ENCODE peak calls at places on chromosomes 3 and 15, in seven cellular contexts. S is cardiac fibroblast, X is Peyer's patch, U is RWPE1, W is foreskin fibroblast, K is astrocyte of the spinal cord, R is upper lobe of right lung. B is an unnamed sample.

GRCh38 chr3:184275961-184276910 is at the start of gene ECE2:
- DNase-seq in S (peak), X (no peak), U (no peak), W (peak), K (no peak), R (no peak), B (no peak)

GRCh38 chr3:150286390-150287147 is 121.5 kb upstream of the TSC22D2 start:
- DNase-seq in S (peak), X (no peak), U (peak), W (peak), K (peak), R (no peak), B (no peak)

GRCh38 chr3:58924581-58924980 is 125.2 kb downstream of the CFAP20DC start:
- DNase-seq in S (no peak), X (no peak), U (no peak), W (peak), K (peak), R (no peak), B (no peak)

GRCh38 chr3:196604548-196604947 is 34.9 kb upstream of the NRROS start:
- DNase-seq in S (no peak), X (peak), U (no peak), W (no peak), K (no peak), R (no peak), B (no peak)

GRCh38 chr15:75178938-75179772 is 22.5 kb upstream of the C15orf39 start:
- DNase-seq in S (no peak), X (no peak), U (no peak), W (no peak), K (no peak), R (no peak), B (no peak)

GRCh38 chr3:104901396-104901795 is 465.3 kb upstream of the ALCAM start:
- DNase-seq in S (no peak), X (no peak), U (no peak), W (no peak), K (no peak), R (no peak), B (no peak)

GRCh38 chr3:175307642-175308041 is 448.5 kb downstream of the NAALADL2 start:
- DNase-seq in S (no peak), X (no peak), U (no peak), W (no peak), K (no peak), R (no peak), B (no peak)

GRCh38 chr3:184180165-184180564 is 5.5 kb downstream of the AP2M1 start:
- DNase-seq in S (peak), X (no peak), U (no peak), W (peak), K (peak), R (no peak), B (no peak)

GRCh38 chr3:195246608-195247007 is 24.4 kb downstream of the XXYLT1 start:
- DNase-seq in S (no peak), X (no peak), U (no peak), W (no peak), K (no peak), R (peak), B (peak)

GRCh38 chr3:131716007-131716406 is 213.2 kb upstream of the MRPL3 start:
- DNase-seq in S (no peak), X (no peak), U (no peak), W (peak), K (peak), R (no peak), B (no peak)

GRCh38 chr15:31304736-31305365 is 21.8 kb upstream of the KLF13 start:
- DNase-seq in S (peak), X (no peak), U (no peak), W (no peak), K (no peak), R (peak), B (no peak)

GRCh38 chr3:158355623-158356588 is 215.1 kb upstream of the MLF1 start:
- DNase-seq in S (no peak), X (no peak), U (no peak), W (no peak), K (no peak), R (no peak), B (no peak)

GRCh38 chr3:16290007-16290826 is 25.2 kb downstream of the OXNAD1 start:
- DNase-seq in S (peak), X (peak), U (peak), W (peak), K (peak), R (no peak), B (no peak)

GRCh38 chr3:4744405-4745239 is 234.6 kb upstream of the BHLHE40 start:
- DNase-seq in S (peak), X (no peak), U (no peak), W (peak), K (peak), R (no peak), B (no peak)

GRCh38 chr3:70358978-70359580 is 46.6 kb upstream of the MDFIC2 start:
- DNase-seq in S (peak), X (no peak), U (peak), W (peak), K (peak), R (no peak), B (no peak)

GRCh38 chr15:78368671-78369070 is 28.5 kb downstream of the CRABP1 start:
- DNase-seq in S (no peak), X (no peak), U (no peak), W (peak), K (peak), R (no peak), B (no peak)

GRCh38 chr3:55485208-55485791 is 1.8 kb downstream of the WNT5A start:
- DNase-seq in S (peak), X (no peak), U (no peak), W (peak), K (peak), R (peak), B (no peak)

GRCh38 chr3:107813066-107813465 is 277.8 kb downstream of the CD47 start:
- DNase-seq in S (peak), X (no peak), U (no peak), W (no peak), K (no peak), R (no peak), B (no peak)

GRCh38 chr15:70488941-70489848 is 274.2 kb downstream of the UACA start:
- DNase-seq in S (no peak), X (no peak), U (no peak), W (no peak), K (no peak), R (no peak), B (no peak)

GRCh38 chr3:119302697-119303630 is 8.8 kb downstream of the ARHGAP31 start:
- DNase-seq in S (no peak), X (peak), U (no peak), W (no peak), K (peak), R (no peak), B (no peak)

GRCh38 chr3:14435175-14436011 is 33.0 kb downstream of the SLC6A6 start:
- DNase-seq in S (peak), X (no peak), U (no peak), W (peak), K (no peak), R (peak), B (no peak)

GRCh38 chr3:17065881-17066280 is 181.1 kb downstream of the PLCL2 start:
- DNase-seq in S (no peak), X (no peak), U (no peak), W (no peak), K (peak), R (no peak), B (no peak)

GRCh38 chr3:158471639-158472294 is 99.2 kb upstream of the MLF1 start:
- DNase-seq in S (peak), X (no peak), U (peak), W (peak), K (peak), R (no peak), B (no peak)

GRCh38 chr3:141094851-141095545 is 43.9 kb downstream of the SPSB4 start:
- DNase-seq in S (peak), X (peak), U (no peak), W (peak), K (peak), R (no peak), B (no peak)

GRCh38 chr3:108552267-108553159 is 36.7 kb downstream of the CIP2A start:
- DNase-seq in S (peak), X (no peak), U (peak), W (peak), K (peak), R (no peak), B (no peak)

GRCh38 chr3:136789976-136790375 is 28.9 kb upstream of the SLC35G2 start:
- DNase-seq in S (no peak), X (no peak), U (no peak), W (no peak), K (no peak), R (no peak), B (no peak)

GRCh38 chr3:136790786-136791185 is 28.1 kb upstream of the SLC35G2 start:
- DNase-seq in S (no peak), X (no peak), U (no peak), W (no peak), K (no peak), R (no peak), B (no peak)

GRCh38 chr3:136783708-136784191 is 31.6 kb upstream of the STAG1 start:
- DNase-seq in S (peak), X (no peak), U (no peak), W (peak), K (peak), R (no peak), B (no peak)

GRCh38 chr3:136788154-136788553 is 30.8 kb upstream of the SLC35G2 start:
- DNase-seq in S (no peak), X (no peak), U (no peak), W (no peak), K (no peak), R (no peak), B (no peak)

GRCh38 chr3:136787226-136787793 is 31.6 kb upstream of the SLC35G2 start:
- DNase-seq in S (peak), X (no peak), U (no peak), W (peak), K (peak), R (no peak), B (peak)
- TF ChIP-seq CTCF in S (no peak), X (no peak), U (no peak), W (no peak), K (no peak), R (no peak), B (no peak)

DNA sequence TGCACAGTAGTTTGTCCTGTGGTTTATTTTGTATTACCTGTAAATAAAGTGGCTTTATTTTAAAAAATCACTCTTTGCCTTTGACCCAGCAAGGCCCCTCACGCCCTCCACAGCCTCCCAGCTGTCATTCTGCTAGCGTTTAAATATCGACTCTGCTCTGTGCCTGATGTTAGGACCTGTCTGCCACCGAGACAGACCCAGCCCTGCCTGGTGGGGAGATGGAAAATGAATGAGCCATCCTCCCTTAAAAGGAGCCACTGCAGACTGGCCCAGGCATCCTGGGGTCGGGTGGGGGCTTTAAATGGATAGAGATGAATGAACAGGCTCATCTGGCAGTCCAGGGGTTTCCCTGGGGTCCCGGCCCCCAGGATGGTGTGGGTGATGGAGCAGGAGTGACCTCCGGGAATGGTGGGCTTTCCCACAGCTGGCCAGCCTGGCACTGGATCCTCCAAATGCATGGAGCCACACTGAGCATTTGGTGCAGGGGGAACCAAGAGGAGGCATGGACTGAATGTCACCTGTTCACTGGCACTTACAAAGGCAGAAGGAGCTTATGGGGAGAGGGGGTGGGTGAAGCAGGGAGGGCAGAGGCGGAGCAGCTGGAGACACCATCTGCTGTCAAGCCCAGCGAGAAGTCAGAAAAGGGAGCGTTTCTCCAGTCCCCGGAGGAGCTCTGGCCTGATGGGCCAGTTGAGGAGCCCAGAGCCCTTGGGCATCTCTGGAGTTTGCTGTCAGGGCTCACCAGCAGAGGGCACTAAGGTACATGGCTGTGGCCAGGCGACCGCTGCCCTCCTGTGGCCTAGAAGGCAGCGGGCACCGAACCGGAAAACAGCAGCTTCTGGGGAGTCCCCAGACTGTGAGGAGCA is 11.9 kb downstream of the GRM2 start:
- DNase-seq in S (peak), X (peak), U (peak), W (peak), K (peak), R (peak), B (peak)
- TF ChIP-seq CTCF in S (peak), X (peak), U (peak), W (peak), K (peak), R (peak), B (no peak)

GRCh38 chr3:99620077-99620476 is 18.3 kb upstream of the COL8A1 start:
- DNase-seq in S (no peak), X (no peak), U (no peak), W (no peak), K (no peak), R (no peak), B (no peak)
- TF ChIP-seq CTCF in S (peak), X (no peak), U (no peak), W (no peak), K (peak), R (no peak), B (no peak)

GRCh38 chr15:49215768-49216739 is 46.0 kb downstream of the GALK2 start:
- DNase-seq in S (peak), X (no peak), U (no peak), W (no peak), K (no peak), R (peak), B (peak)

DNA sequence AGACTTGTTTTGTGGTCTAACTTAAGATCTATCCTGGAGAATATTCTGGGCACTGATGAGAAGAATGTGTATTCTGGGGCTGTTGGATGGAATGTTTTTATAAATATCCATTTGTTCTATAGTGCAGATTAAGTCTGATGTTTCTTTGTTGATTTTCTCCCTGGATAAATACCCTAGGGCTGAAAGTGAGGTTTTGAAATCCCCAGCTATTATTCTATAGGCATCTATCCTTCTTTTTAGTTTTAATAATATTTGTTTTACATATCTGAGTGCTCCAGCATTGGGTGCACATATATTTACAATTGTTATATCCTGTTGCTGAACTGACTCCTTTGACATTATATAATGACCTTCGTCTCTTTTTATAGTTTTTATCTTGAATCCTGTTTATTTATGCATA is 42.9 kb downstream of the GALK2 start:
- DNase-seq in S (no peak), X (no peak), U (no peak), W (no peak), K (no peak), R (no peak), B (no peak)
- TF ChIP-seq CTCF in S (no peak), X (no peak), U (no peak), W (no peak), K (no peak), R (no peak), B (no peak)

DNA sequence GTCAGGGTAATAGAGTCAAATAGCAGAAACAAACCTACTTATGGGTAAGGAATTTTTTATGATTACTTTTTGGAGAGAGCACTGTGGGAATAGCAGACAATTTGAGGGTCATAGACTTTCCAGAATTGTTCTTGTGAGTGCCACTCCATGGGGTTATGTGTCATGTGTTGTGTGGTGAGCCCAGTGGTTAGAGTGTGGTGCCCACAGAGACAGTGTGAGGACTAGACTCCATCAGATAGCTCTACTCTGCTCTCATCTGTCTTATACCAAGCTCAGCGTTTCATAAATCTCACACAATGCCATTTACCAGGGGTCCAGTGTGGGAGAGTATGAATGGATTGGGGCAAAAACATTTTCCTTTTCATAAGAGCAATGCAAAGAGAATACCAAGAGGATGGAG is 188.9 kb downstream of the AGBL1 start:
- DNase-seq in S (no peak), X (no peak), U (no peak), W (no peak), K (no peak), R (no peak), B (no peak)
- TF ChIP-seq CTCF in S (no peak), X (no peak), U (no peak), W (no peak), K (no peak), R (no peak), B (no peak)

GRCh38 chr3:191813245-191813644 is 352.3 kb downstream of the PYDC2 start:
- DNase-seq in S (no peak), X (no peak), U (no peak), W (no peak), K (no peak), R (no peak), B (no peak)

GRCh38 chr3:191804935-191805334 is 344.0 kb downstream of the PYDC2 start:
- DNase-seq in S (no peak), X (no peak), U (no peak), W (no peak), K (no peak), R (no peak), B (no peak)

DNA sequence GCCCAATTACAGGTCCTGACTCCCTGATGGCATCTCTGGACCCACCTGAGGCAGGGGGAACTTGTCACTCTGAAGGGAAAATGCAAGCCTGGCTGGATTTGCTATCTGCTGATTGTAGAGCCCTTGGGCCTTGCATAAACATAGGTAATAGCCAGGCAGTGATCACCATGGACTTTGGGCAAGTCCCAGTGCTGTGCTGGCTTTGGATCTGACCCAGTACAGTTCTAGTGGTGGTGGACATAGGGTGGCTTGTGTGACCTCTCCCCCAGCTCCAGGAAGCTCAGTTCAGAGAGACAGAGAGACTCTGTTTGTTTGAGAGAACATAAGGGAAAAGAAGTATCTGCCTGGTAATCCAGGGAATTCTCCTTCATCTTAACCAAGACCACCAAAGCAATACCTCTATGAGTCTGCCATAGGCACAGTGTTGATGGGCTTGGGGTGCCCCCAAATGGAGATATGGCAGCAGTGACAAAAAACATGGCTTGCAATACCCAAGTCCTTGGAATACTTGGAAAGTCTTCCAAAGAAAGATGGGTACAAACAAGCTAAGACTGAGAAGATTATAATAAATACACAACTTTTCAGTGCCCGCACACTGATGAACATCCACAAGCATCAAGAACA is 348.5 kb downstream of the PYDC2 start:
- DNase-seq in S (no peak), X (no peak), U (no peak), W (no peak), K (no peak), R (no peak), B (no peak)
- TF ChIP-seq CTCF in S (no peak), X (no peak), U (no peak), W (no peak), K (no peak), R (no peak), B (no peak)

DNA sequence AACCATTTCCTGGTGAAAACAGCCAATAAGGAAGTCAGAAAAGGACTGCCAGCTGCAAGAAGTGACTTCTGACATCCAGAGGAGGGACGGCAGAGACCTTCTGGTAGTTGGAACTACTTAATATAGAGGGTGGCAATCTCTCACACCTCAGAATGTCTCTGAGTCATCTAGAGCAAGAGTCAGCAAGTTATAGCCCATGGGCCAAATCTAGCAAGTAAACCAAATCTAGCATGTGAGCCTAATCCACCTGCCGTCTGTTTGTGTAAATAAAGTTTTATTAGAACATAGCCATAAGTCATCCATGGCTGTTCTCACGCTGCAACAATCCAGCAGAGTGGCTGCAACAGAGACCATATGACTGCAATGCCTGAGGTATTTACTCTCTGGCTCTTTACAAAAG is 160.5 kb upstream of the NR2E3 start:
- DNase-seq in S (no peak), X (no peak), U (peak), W (peak), K (no peak), R (no peak), B (no peak)
- TF ChIP-seq CTCF in S (no peak), X (no peak), U (no peak), W (no peak), K (no peak), R (no peak), B (no peak)

GRCh38 chr3:44861412-44862220 is at the start of gene TMEM42:
- DNase-seq in S (peak), X (peak), U (peak), W (peak), K (peak), R (peak), B (peak)
- TF ChIP-seq CTCF in S (peak), X (no peak), U (no peak), W (peak), K (peak), R (no peak), B (no peak)

GRCh38 chr3:481680-482079 is 285.1 kb downstream of the CHL1 start:
- DNase-seq in S (peak), X (no peak), U (no peak), W (no peak), K (no peak), R (no peak), B (no peak)
- TF ChIP-seq CTCF in S (no peak), X (no peak), U (no peak), W (no peak), K (no peak), R (peak), B (no peak)

DNA sequence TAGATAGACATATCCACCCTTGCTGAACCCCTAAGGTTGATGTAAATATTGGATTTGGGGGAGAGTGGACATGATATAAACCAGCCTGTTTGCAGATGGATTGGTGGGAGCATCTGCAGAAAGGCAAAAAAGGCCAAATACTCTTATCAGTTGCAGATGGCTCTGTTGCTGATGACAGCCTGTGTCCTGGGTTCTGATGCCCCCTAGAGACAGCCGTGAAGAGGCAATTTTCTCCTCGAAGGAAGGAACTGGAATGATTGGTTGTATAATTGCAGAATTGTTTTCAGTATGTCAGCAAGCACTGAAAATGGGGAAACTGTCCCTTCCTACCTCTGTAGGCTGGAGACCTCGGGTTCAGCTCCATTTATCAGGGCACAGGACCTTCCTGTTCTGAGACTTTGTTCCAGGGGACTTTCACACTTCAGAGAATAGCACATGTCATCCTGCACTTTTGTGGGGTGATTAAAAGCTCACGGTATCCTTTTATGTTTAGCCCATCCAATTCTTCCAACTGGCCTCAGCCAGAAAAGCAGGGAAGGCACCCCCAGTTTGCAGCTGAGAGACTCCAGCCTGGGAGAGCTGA is 103.0 kb downstream of the PGPEP1L start:
- DNase-seq in S (peak), X (no peak), U (peak), W (peak), K (peak), R (no peak), B (no peak)
- TF ChIP-seq CTCF in S (peak), X (peak), U (peak), W (peak), K (peak), R (peak), B (no peak)